ENCODE peak calls at places on chromosomes 1 and 21, in nine cellular contexts. C, Y, P, V, H, D, W, J and G are unnamed samples. For H3K4me1, the result is how much of the 10 kb centered on the place peaks cover.

GRCh38 chr1:21933397-21934248 is 3.5 kb downstream of the HSPG2 start:
- DNase-seq in C (peak), H (no peak), J (peak), Y (peak), D (no peak), V (no peak), P (no peak), W (no peak), G (peak)

GRCh38 chr1:17662786-17663185 is 92.3 kb upstream of the ACTL8 start:
- DNase-seq in P (no peak), Y (peak), V (no peak), C (no peak), J (no peak), D (no peak), H (no peak), W (no peak), G (no peak)

GRCh38 chr1:241275226-241275625 is 81.8 kb downstream of the RGS7 start:
- DNase-seq in J (no peak), Y (no peak), C (no peak), H (no peak), P (no peak), D (no peak), V (no peak), W (no peak), G (no peak)

GRCh38 chr21:32653326-32653901 is 41.2 kb upstream of the CFAP298 start:
- DNase-seq in J (peak), C (no peak), V (no peak), P (no peak), Y (no peak), D (peak), W (peak), H (peak), G (no peak)

GRCh38 chr1:21436488-21437340 is 3.2 kb upstream of the NBPF3 start:
- DNase-seq in P (no peak), V (no peak), W (peak), C (no peak), Y (peak), D (no peak), H (no peak), J (peak), G (no peak)

GRCh38 chr1:34013958-34014737 is 150.3 kb downstream of the HMGB4 start:
- DNase-seq in D (no peak), J (peak), C (no peak), V (no peak), W (peak), Y (peak), H (no peak), P (peak), G (peak)

GRCh38 chr1:79193211-79194079 is 186.9 kb upstream of the ADGRL4 start:
- DNase-seq in Y (peak), D (peak), W (peak), P (no peak), C (no peak), J (peak), V (no peak), H (peak), G (no peak)

GRCh38 chr21:27700974-27701614 is 734.2 kb upstream of the ADAMTS5 start:
- DNase-seq in Y (peak), D (peak), P (peak), W (peak), J (peak), V (no peak), H (peak), C (peak), G (peak)

GRCh38 chr1:226649780-226650179 is 89.3 kb downstream of the ITPKB start:
- DNase-seq in C (no peak), P (no peak), V (no peak), H (peak), W (no peak), D (peak), Y (no peak), J (peak), G (no peak)

GRCh38 chr1:43280683-43281082 is 4.7 kb downstream of the C1orf210 start:
- DNase-seq in C (no peak), J (no peak), P (no peak), Y (no peak), D (no peak), V (no peak), W (no peak), H (no peak), G (no peak)

GRCh38 chr1:46587072-46587471 is 17.0 kb downstream of the MKNK1 start:
- DNase-seq in D (no peak), P (no peak), V (no peak), Y (peak), J (no peak), H (no peak), W (no peak), C (no peak), G (no peak)

GRCh38 chr1:16181887-16182719 is 26.2 kb upstream of the EPHA2 start:
- DNase-seq in V (no peak), H (peak), Y (peak), W (peak), J (peak), D (peak), P (peak), C (peak), G (peak)

GRCh38 chr1:162391790-162392563 is 10.4 kb downstream of the C1orf226 start:
- DNase-seq in H (peak), C (no peak), D (peak), Y (no peak), J (peak), W (peak), P (no peak), V (no peak), G (peak)

GRCh38 chr21:27806261-27806660 is 839.4 kb upstream of the ADAMTS5 start:
- DNase-seq in D (peak), J (no peak), W (no peak), V (no peak), C (no peak), Y (no peak), P (no peak), H (no peak), G (no peak)

GRCh38 chr1:2134604-2135307 is 59.8 kb downstream of the FAAP20 start:
- DNase-seq in C (peak), P (no peak), Y (no peak), H (no peak), D (no peak), V (no peak), J (no peak), W (no peak), G (no peak)

GRCh38 chr1:3516481-3516869 is 62.0 kb downstream of the ARHGEF16 start:
- DNase-seq in V (no peak), C (no peak), H (no peak), W (no peak), D (no peak), J (no peak), P (no peak), Y (no peak), G (no peak)

GRCh38 chr1:3518756-3519155 is 64.3 kb downstream of the ARHGEF16 start:
- DNase-seq in H (no peak), C (no peak), J (no peak), W (no peak), V (no peak), Y (no peak), D (no peak), P (no peak), G (no peak)

GRCh38 chr1:3516911-3517310 is 62.4 kb downstream of the ARHGEF16 start:
- DNase-seq in W (no peak), H (no peak), C (no peak), V (no peak), J (no peak), Y (no peak), D (no peak), P (no peak), G (no peak)

GRCh38 chr1:3519301-3519885 is 64.9 kb downstream of the ARHGEF16 start:
- DNase-seq in J (no peak), W (no peak), D (no peak), Y (no peak), C (no peak), V (no peak), P (no peak), H (no peak), G (no peak)

GRCh38 chr1:3518256-3518655 is 63.8 kb downstream of the ARHGEF16 start:
- DNase-seq in W (no peak), J (peak), D (no peak), V (no peak), P (no peak), Y (no peak), H (no peak), C (no peak), G (peak)
- H3K4me1 ChIP-seq in W (under half), J (under half), D (under half), V (under half), P (under half), Y (under half), H (under half), C (under half), G (under half)

GRCh38 chr1:169120066-169120465 is 13.6 kb downstream of the ATP1B1 start:
- DNase-seq in D (peak), P (no peak), W (no peak), Y (no peak), J (no peak), C (no peak), V (no peak), H (peak), G (no peak)
- H3K4me1 ChIP-seq in D (under half), P (under half), W (under half), Y (half or more), J (under half), C (under half), V (under half), H (under half), G (under half)

DNA sequence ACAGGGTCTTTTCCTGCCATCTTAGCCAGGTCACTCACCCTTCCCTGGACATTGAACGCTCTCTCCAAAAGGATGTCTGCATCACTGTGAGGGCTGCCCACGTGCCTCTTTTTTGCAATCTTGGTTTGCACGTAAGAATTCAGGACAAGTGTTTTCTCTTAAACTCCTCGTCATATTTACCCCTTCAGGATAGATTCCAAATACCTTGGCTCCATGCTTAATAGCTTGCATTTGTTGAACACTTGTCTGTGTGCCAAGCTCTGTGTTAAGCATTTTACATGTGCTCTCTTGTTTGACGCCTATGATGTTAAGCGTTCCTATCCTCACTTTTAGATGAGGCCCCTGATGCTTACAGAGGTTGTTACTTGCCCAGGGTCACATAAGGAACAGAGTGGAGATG is 29.8 kb downstream of the RCSD1 start:
- DNase-seq in D (no peak), P (no peak), V (no peak), Y (no peak), C (no peak), W (no peak), H (no peak), J (no peak), G (no peak)
- H3K4me1 ChIP-seq in D (under half), P (under half), V (half or more), Y (half or more), C (under half), W (under half), H (under half), J (under half), G (under half)

GRCh38 chr1:89723863-89724262 is 90.9 kb downstream of the LRRC8C start:
- DNase-seq in V (no peak), P (peak), J (no peak), Y (peak), W (no peak), D (peak), C (no peak), H (peak), G (no peak)

GRCh38 chr1:89724369-89725015 is 91.6 kb downstream of the LRRC8C start:
- DNase-seq in H (no peak), D (peak), Y (peak), C (no peak), J (no peak), W (no peak), V (no peak), P (no peak), G (no peak)

GRCh38 chr1:89727517-89728312 is 93.1 kb upstream of the LRRC8D start:
- DNase-seq in H (no peak), J (no peak), V (no peak), C (no peak), W (no peak), Y (no peak), D (no peak), P (no peak), G (no peak)

GRCh38 chr1:89725016-89725380 is 92.1 kb downstream of the LRRC8C start:
- DNase-seq in J (no peak), Y (no peak), P (no peak), H (peak), W (no peak), V (no peak), D (peak), C (no peak), G (no peak)

DNA sequence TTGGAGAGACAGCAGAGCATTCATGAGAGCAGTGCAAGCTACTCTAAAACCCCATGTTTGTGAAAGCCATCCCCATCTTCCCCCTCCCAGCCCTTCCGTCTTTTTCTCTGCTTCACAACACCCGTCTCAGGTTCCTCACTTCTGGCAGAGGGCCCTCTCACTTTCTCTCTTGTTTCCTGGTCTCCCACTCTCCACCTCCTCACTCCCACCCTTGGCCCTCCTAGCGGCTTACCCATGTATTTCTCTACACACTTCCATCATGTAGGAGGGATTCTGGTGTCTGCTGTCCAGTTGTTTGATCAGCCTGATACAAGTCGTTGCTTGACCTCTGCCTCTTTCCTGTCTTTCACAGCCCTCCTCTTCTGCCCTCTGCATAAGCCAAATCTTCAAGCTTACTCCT is 92.8 kb downstream of the LRRC8C start:
- DNase-seq in Y (no peak), C (no peak), V (no peak), H (no peak), J (no peak), W (no peak), P (no peak), D (no peak), G (no peak)
- H3K4me1 ChIP-seq in Y (half or more), C (under half), V (under half), H (under half), J (under half), W (under half), P (under half), D (under half), G (under half)

DNA sequence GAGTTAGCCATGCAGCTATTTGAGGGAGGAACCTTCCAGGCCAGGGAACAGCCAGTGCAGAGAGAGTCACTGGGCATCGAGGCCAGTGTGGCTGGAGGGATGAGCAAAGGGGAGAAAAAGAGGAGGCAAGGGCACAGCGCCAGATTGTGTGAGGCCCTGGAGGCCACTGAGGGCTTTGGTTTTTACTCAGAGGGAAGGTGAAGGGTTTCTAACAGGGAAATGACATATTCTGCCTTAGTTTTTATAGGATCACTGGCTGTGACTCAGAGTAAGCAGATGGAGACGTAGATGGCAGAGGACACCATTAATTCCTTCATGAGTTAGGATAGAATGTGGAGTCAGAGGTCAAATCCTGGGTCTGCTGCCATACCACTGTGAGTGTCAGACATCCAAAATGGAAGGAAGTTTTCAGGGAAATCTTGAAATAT is 32.9 kb downstream of the C1orf21 start:
- DNase-seq in D (peak), W (no peak), V (no peak), Y (no peak), C (no peak), H (peak), P (no peak), J (no peak), G (no peak)
- H3K4me1 ChIP-seq in D (under half), W (under half), V (under half), Y (half or more), C (under half), H (under half), P (under half), J (half or more), G (under half)

GRCh38 chr21:35430260-35430659 is 381.2 kb upstream of the RUNX1 start:
- DNase-seq in H (no peak), Y (no peak), C (no peak), V (no peak), J (no peak), P (no peak), W (no peak), D (no peak), G (no peak)

GRCh38 chr21:35427320-35428040 is 378.4 kb upstream of the RUNX1 start:
- DNase-seq in H (no peak), W (no peak), J (no peak), Y (peak), P (no peak), V (no peak), D (no peak), C (peak), G (peak)

GRCh38 chr21:35428041-35428400 is 378.9 kb upstream of the RUNX1 start:
- DNase-seq in H (peak), P (no peak), J (no peak), D (peak), C (no peak), V (no peak), W (no peak), Y (no peak), G (no peak)

GRCh38 chr21:35428489-35428888 is 379.4 kb upstream of the RUNX1 start:
- DNase-seq in W (peak), D (no peak), P (no peak), J (peak), V (no peak), C (no peak), H (no peak), Y (peak), G (peak)

DNA sequence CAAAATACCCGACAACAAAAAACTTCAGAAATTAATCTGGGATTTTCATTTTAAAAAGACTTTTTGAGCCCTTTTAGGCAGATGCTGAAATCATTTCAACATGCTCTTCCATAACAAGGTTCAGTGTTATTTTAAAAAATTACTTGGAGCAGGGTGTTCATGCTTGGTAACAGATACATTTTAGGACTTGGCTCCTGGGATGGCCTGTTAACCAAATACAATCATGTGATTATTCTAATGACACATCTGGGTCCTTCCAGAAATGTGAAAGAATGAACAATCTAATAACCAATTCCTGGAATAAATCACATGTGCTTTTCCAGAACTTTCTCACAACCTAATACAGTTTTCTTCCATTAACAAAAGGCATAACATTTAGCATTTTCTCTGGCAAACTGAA is 379.8 kb upstream of the RUNX1 start:
- DNase-seq in W (no peak), P (no peak), Y (no peak), J (no peak), V (no peak), C (no peak), H (no peak), D (no peak), G (no peak)
- H3K4me1 ChIP-seq in W (under half), P (under half), Y (under half), J (under half), V (under half), C (under half), H (under half), D (under half), G (under half)

GRCh38 chr1:165451696-165452095 is 6.8 kb upstream of the RXRG start:
- DNase-seq in V (no peak), Y (no peak), H (no peak), W (no peak), D (no peak), J (no peak), P (no peak), C (no peak), G (no peak)

GRCh38 chr1:165455111-165455510 is 10.2 kb upstream of the RXRG start:
- DNase-seq in C (no peak), W (no peak), H (no peak), P (no peak), V (no peak), J (no peak), Y (no peak), D (no peak), G (no peak)

GRCh38 chr1:165454211-165454610 is 9.3 kb upstream of the RXRG start:
- DNase-seq in W (no peak), Y (no peak), D (no peak), C (no peak), P (no peak), J (no peak), H (no peak), V (no peak), G (no peak)

GRCh38 chr1:165449121-165449520 is 4.2 kb upstream of the RXRG start:
- DNase-seq in D (no peak), P (no peak), Y (no peak), H (no peak), V (no peak), C (no peak), J (no peak), W (no peak), G (no peak)

GRCh38 chr1:165452336-165453130 is 7.6 kb upstream of the RXRG start:
- DNase-seq in J (no peak), V (no peak), Y (peak), P (no peak), H (no peak), D (no peak), C (no peak), W (no peak), G (no peak)
- H3K4me1 ChIP-seq in J (under half), V (under half), Y (under half), P (under half), H (under half), D (under half), C (under half), W (under half), G (under half)

GRCh38 chr1:118988186-118989005 is at the start of gene TBX15:
- DNase-seq in J (peak), Y (no peak), H (no peak), D (no peak), P (no peak), C (no peak), W (peak), V (no peak), G (no peak)
- H3K4me1 ChIP-seq in J (half or more), Y (half or more), H (under half), D (under half), P (under half), C (under half), W (under half), V (under half), G (under half)